ENCODE peak calls at places on chromosomes 3 and 15, in ten cellular contexts. R is keratinocyte, W is dorsolateral prefrontal cortex, I is upper lobe of left lung, H is hepatocyte, V is omental fat pad, B is NB4, O is progenitor cell of endocrine pancreas, L is endothelial cell, A is ovary. N is an unnamed sample.

GRCh38 chr15:43799209-43799944 is 643 bp downstream of the SERINC4 start:
- DNase-seq in R (no peak), W (no peak), I (no peak), H (no peak), V (no peak), B (no peak), O (no peak), L (no peak), A (no peak), N (no peak)

GRCh38 chr15:25180606-25181289 is 226.0 kb downstream of the SNRPN start:
- DNase-seq in R (no peak), W (peak; percentile 21), I (peak; percentile 10), H (no peak), V (no peak), B (no peak), O (peak; percentile 3), L (no peak), A (peak; percentile 5), N (peak; percentile 10)

GRCh38 chr15:94036156-94036555 is 195.2 kb upstream of the MCTP2 start:
- DNase-seq in R (no peak), W (no peak), I (no peak), H (no peak), V (no peak), B (no peak), O (no peak), L (no peak), A (no peak), N (no peak)

GRCh38 chr3:6220361-6220957 is 640.5 kb upstream of the GRM7 start:
- DNase-seq in R (no peak), W (no peak), I (no peak), H (no peak), V (no peak), B (no peak), O (no peak), L (no peak), A (no peak), N (no peak)

GRCh38 chr3:114519415-114519814 is 225.6 kb downstream of the TIGIT start:
- DNase-seq in R (no peak), W (no peak), I (peak; percentile 48), H (peak; percentile 78), V (no peak), B (no peak), O (no peak), L (peak; percentile 20), A (peak; percentile 24), N (no peak)

GRCh38 chr3:181561130-181561529 is 150.6 kb upstream of the SOX2 start:
- DNase-seq in R (no peak), W (no peak), I (no peak), H (no peak), V (no peak), B (no peak), O (no peak), L (no peak), A (no peak), N (no peak)

GRCh38 chr3:57062119-57062631 is 1.7 kb downstream of the SPATA12 start:
- DNase-seq in R (no peak), W (no peak), I (peak; percentile 21), H (no peak), V (no peak), B (no peak), O (no peak), L (no peak), A (peak; percentile 31), N (no peak)

GRCh38 chr3:16448691-16449090 is 64.8 kb downstream of the RFTN1 start:
- DNase-seq in R (peak; percentile 19), W (peak; percentile 80), I (peak; percentile 39), H (peak; percentile 47), V (peak; percentile 58), B (peak; percentile 3), O (no peak), L (no peak), A (peak; percentile 87), N (no peak)

GRCh38 chr3:157347577-157348303 is 88.9 kb upstream of the PTX3 start:
- DNase-seq in R (no peak), W (no peak), I (no peak), H (no peak), V (no peak), B (no peak), O (no peak), L (peak; percentile 11), A (no peak), N (no peak)

GRCh38 chr3:23874359-23875120 is 42.2 kb downstream of the NKIRAS1 start:
- DNase-seq in R (no peak), W (no peak), I (no peak), H (no peak), V (no peak), B (no peak), O (no peak), L (no peak), A (no peak), N (no peak)

GRCh38 chr3:142735462-142735861 is 11.6 kb downstream of the TRPC1 start:
- DNase-seq in R (no peak), W (no peak), I (no peak), H (no peak), V (no peak), B (no peak), O (no peak), L (no peak), A (no peak), N (no peak)

GRCh38 chr3:192395506-192395905 is 331.8 kb downstream of the FGF12 start:
- DNase-seq in R (no peak), W (no peak), I (no peak), H (no peak), V (no peak), B (no peak), O (no peak), L (no peak), A (no peak), N (no peak)

GRCh38 chr15:26261413-26261812 is 398.3 kb upstream of the ATP10A start:
- DNase-seq in R (no peak), W (no peak), I (no peak), H (no peak), V (no peak), B (no peak), O (no peak), L (no peak), A (no peak), N (no peak)

GRCh38 chr15:26261966-26262365 is 398.8 kb upstream of the ATP10A start:
- DNase-seq in R (no peak), W (no peak), I (no peak), H (no peak), V (no peak), B (no peak), O (no peak), L (no peak), A (no peak), N (no peak)

GRCh38 chr15:26260517-26261133 is 397.5 kb upstream of the ATP10A start:
- DNase-seq in R (no peak), W (no peak), I (no peak), H (peak; percentile 65), V (no peak), B (peak; percentile 52), O (no peak), L (peak; percentile 58), A (no peak), N (peak; percentile 57)
- TF ChIP-seq CTCF in R (no peak), W (peak; percentile 70), I (peak; percentile 54), H (peak; percentile 74), V (no peak), B (peak; percentile 89), O (peak; percentile 90), L (peak; percentile 75), A (no peak), N (peak; percentile 63)

DNA sequence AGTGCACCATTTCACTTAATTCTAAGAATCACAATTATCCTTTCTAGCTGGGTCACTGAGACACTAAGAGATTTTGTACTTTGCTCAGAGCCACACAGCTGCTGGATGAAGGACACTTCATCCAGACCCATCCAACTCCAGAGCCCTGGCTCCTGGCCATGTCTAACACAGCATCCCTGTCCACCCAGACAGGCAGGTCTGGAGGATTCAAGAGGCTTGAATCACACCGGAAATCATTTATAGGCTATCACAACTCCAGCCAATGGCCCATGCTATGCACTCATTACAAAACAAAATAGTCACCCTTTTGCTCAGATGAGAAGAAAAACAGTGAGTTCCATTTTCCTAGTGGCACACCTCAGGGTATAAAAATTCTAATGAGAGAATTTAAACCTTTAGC is 198.2 kb upstream of the LMCD1 start:
- DNase-seq in R (no peak), W (no peak), I (no peak), H (no peak), V (no peak), B (no peak), O (no peak), L (no peak), A (no peak), N (no peak)
- TF ChIP-seq CTCF in R (no peak), W (no peak), I (no peak), H (no peak), V (no peak), B (no peak), O (no peak), L (no peak), A (no peak), N (no peak)

GRCh38 chr3:191379473-191379872 is 49.1 kb upstream of the UTS2B start:
- DNase-seq in R (no peak), W (no peak), I (no peak), H (no peak), V (no peak), B (no peak), O (no peak), L (no peak), A (no peak), N (no peak)

GRCh38 chr3:191380001-191380400 is 49.7 kb upstream of the UTS2B start:
- DNase-seq in R (no peak), W (no peak), I (no peak), H (no peak), V (no peak), B (no peak), O (no peak), L (no peak), A (no peak), N (no peak)

GRCh38 chr3:191382661-191383060 is 52.3 kb upstream of the UTS2B start:
- DNase-seq in R (no peak), W (no peak), I (no peak), H (no peak), V (no peak), B (no peak), O (no peak), L (no peak), A (no peak), N (no peak)

GRCh38 chr3:191385101-191385500 is 54.8 kb upstream of the UTS2B start:
- DNase-seq in R (no peak), W (no peak), I (no peak), H (no peak), V (no peak), B (no peak), O (no peak), L (no peak), A (no peak), N (no peak)

DNA sequence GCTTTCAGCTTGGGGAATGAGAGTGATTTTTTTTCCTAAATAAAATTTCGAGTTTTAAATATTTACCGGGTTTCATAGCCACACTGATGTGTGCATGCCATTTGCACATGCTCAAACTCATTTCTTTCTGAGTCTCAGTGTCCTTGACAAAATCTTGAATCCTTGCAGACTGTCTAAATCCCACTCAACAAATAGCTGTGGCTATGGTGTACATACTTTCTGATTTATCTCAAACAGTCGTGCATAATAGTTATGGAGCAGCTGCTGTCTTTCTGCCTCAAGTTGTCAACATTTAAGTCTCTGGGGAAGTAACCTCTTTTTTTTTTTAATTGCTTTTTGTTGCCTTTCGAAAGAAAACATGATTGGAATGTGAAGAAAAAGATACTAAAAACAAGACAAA is 52.8 kb upstream of the UTS2B start:
- DNase-seq in R (no peak), W (no peak), I (no peak), H (no peak), V (no peak), B (no peak), O (no peak), L (no peak), A (no peak), N (no peak)
- TF ChIP-seq CTCF in R (no peak), W (no peak), I (no peak), H (no peak), V (no peak), B (no peak), O (no peak), L (no peak), A (no peak), N (no peak)

GRCh38 chr3:58333206-58334012 is 717 bp downstream of the PXK start:
- DNase-seq in R (no peak), W (no peak), I (peak; percentile 45), H (peak; percentile 42), V (no peak), B (peak; percentile 68), O (no peak), L (peak; percentile 22), A (peak; percentile 39), N (peak; percentile 45)
- TF ChIP-seq CTCF in R (peak; percentile 19), W (no peak), I (no peak), H (peak; percentile 38), V (no peak), B (no peak), O (no peak), L (no peak), A (no peak), N (no peak)